ENCODE peak calls at places on chromosome 2, in nine cellular contexts. B, J, Y, I, L, T, V, C and P are unnamed samples.

GRCh38 chr2:27522400-27522945 is 25.8 kb downstream of the GCKR start:
- DNase-seq in J (no peak), Y (no peak), B (no peak), T (no peak), L (no peak), C (no peak), V (no peak), I (no peak), P (no peak)

GRCh38 chr2:179837408-179837807 is 24.0 kb downstream of the ZNF385B start:
- DNase-seq in I (no peak), Y (no peak), C (no peak), B (no peak), L (no peak), J (peak), V (no peak), T (no peak), P (no peak)

GRCh38 chr2:104546537-104546936 is 307.4 kb upstream of the POU3F3 start:
- DNase-seq in C (no peak), J (no peak), T (no peak), I (no peak), Y (no peak), L (no peak), V (no peak), B (no peak), P (no peak)

GRCh38 chr2:202494300-202494699 is 118.2 kb downstream of the BMPR2 start:
- DNase-seq in V (no peak), L (no peak), C (no peak), I (no peak), J (peak), B (no peak), T (no peak), Y (no peak), P (peak)

GRCh38 chr2:67346718-67347407 is 50.3 kb upstream of the ETAA1 start:
- DNase-seq in I (no peak), Y (no peak), B (no peak), C (no peak), T (no peak), L (no peak), V (no peak), J (peak), P (no peak)

GRCh38 chr2:40103590-40103989 is 324.5 kb upstream of the THUMPD2 start:
- DNase-seq in T (no peak), L (no peak), J (peak), B (no peak), V (no peak), C (no peak), I (no peak), Y (no peak), P (no peak)

GRCh38 chr2:17795309-17795708 is 21.0 kb upstream of the MSGN1 start:
- DNase-seq in J (no peak), C (no peak), B (no peak), I (no peak), V (no peak), Y (no peak), L (no peak), T (no peak), P (no peak)

GRCh38 chr2:232761301-232761907 is 15.0 kb downstream of the KCNJ13 start:
- DNase-seq in V (no peak), I (peak), L (peak), T (no peak), Y (peak), C (no peak), B (no peak), J (peak), P (peak)

GRCh38 chr2:238061310-238062202 is 755 bp downstream of the SCLY start:
- DNase-seq in V (no peak), I (peak), B (no peak), T (no peak), Y (no peak), L (peak), J (peak), C (no peak), P (peak)

GRCh38 chr2:19408592-19408991 is 50.2 kb upstream of the OSR1 start:
- DNase-seq in Y (no peak), J (peak), V (no peak), I (no peak), T (no peak), B (no peak), C (no peak), L (no peak), P (no peak)

GRCh38 chr2:241035142-241035817 is 36.9 kb downstream of the SNED1 start:
- DNase-seq in L (no peak), C (no peak), J (no peak), Y (no peak), T (no peak), I (peak), B (no peak), V (no peak), P (peak)

GRCh38 chr2:15931950-15932349 is 8.4 kb upstream of the MYCN start:
- DNase-seq in L (no peak), J (no peak), Y (no peak), C (no peak), I (no peak), V (no peak), B (no peak), T (no peak), P (no peak)

GRCh38 chr2:62142054-62142453 is 53.9 kb upstream of the B3GNT2 start:
- DNase-seq in B (no peak), L (peak), T (no peak), I (no peak), J (no peak), Y (no peak), C (no peak), V (no peak), P (no peak)

GRCh38 chr2:169767243-169767888 is 31.3 kb upstream of the SSB start:
- DNase-seq in L (peak), C (peak), B (peak), Y (peak), I (peak), T (no peak), J (peak), V (no peak), P (peak)

GRCh38 chr2:133266075-133266925 is 302.0 kb downstream of the NCKAP5 start:
- DNase-seq in C (no peak), B (no peak), L (no peak), V (peak), I (no peak), J (peak), T (no peak), Y (no peak), P (no peak)

GRCh38 chr2:239777219-239777618 is 247.9 kb downstream of the NDUFA10 start:
- DNase-seq in B (no peak), C (no peak), I (no peak), J (no peak), T (no peak), Y (no peak), L (no peak), V (no peak), P (no peak)

GRCh38 chr2:133633851-133634250 is 65.6 kb upstream of the NCKAP5 start:
- DNase-seq in Y (no peak), T (no peak), C (no peak), B (no peak), J (peak), V (no peak), L (no peak), I (no peak), P (no peak)

GRCh38 chr2:150644298-150645067 is 157.0 kb upstream of the RND3 start:
- DNase-seq in I (no peak), L (no peak), Y (no peak), V (no peak), B (no peak), T (no peak), C (no peak), J (peak), P (no peak)

GRCh38 chr2:239829326-239829725 is 195.8 kb downstream of the NDUFA10 start:
- DNase-seq in B (no peak), I (no peak), L (no peak), V (peak), J (no peak), Y (no peak), C (no peak), T (no peak), P (no peak)

GRCh38 chr2:8761529-8762164 is 75.8 kb downstream of the KIDINS220 start:
- DNase-seq in B (no peak), C (no peak), I (no peak), L (peak), Y (no peak), T (no peak), V (no peak), J (peak), P (peak)

GRCh38 chr2:220811952-220812570 is 760.0 kb downstream of the EPHA4 start:
- DNase-seq in J (peak), C (no peak), V (no peak), B (no peak), I (no peak), T (no peak), L (no peak), Y (no peak), P (peak)

GRCh38 chr2:156437272-156437671 is 1.1 kb downstream of the GPD2 start:
- DNase-seq in L (peak), B (peak), T (no peak), J (peak), Y (no peak), C (no peak), I (no peak), V (no peak), P (no peak)

GRCh38 chr2:98374286-98374685 is 28.0 kb downstream of the CNGA3 start:
- DNase-seq in T (no peak), V (no peak), C (no peak), J (no peak), I (no peak), B (no peak), L (no peak), Y (no peak), P (peak)

GRCh38 chr2:206253125-206253787 is 21.2 kb upstream of the ZDBF2 start:
- DNase-seq in C (no peak), B (no peak), V (no peak), T (no peak), I (no peak), J (no peak), L (no peak), Y (no peak), P (no peak)

GRCh38 chr2:233810385-233810784 is 32.3 kb downstream of the MROH2A start:
- DNase-seq in Y (no peak), B (no peak), J (no peak), I (peak), V (no peak), T (no peak), C (no peak), L (no peak), P (no peak)

GRCh38 chr2:9627310-9627709 is 3.5 kb downstream of the YWHAQ start:
- DNase-seq in L (no peak), J (peak), V (no peak), C (no peak), T (no peak), B (no peak), Y (no peak), I (no peak), P (no peak)

GRCh38 chr2:237570776-237571335 is 4.5 kb downstream of the PRLH start:
- DNase-seq in J (no peak), T (no peak), Y (no peak), L (no peak), I (no peak), B (no peak), C (no peak), V (no peak), P (no peak)

GRCh38 chr2:60819155-60819862 is 62.1 kb upstream of the REL start:
- DNase-seq in L (no peak), V (no peak), J (no peak), T (no peak), I (peak), Y (peak), B (no peak), C (peak), P (no peak)

GRCh38 chr2:134120718-134121630 is 132.9 kb upstream of the MGAT5 start:
- DNase-seq in J (peak), T (peak), C (no peak), V (peak), L (peak), B (peak), Y (peak), I (peak), P (peak)

GRCh38 chr2:6922201-6922656 is 5.0 kb downstream of the RNF144A start:
- DNase-seq in L (no peak), I (no peak), V (no peak), B (no peak), C (no peak), T (no peak), Y (no peak), J (peak), P (no peak)

GRCh38 chr2:65477590-65477989 is 45.2 kb upstream of the SPRED2 start:
- DNase-seq in V (no peak), J (no peak), I (no peak), L (no peak), Y (no peak), B (no peak), T (no peak), C (no peak), P (no peak)

GRCh38 chr2:121202541-121203310 is 82.3 kb downstream of the TFCP2L1 start:
- DNase-seq in I (no peak), C (no peak), L (no peak), T (peak), Y (no peak), J (no peak), V (no peak), B (no peak), P (peak)

GRCh38 chr2:88139203-88139702 is 11.4 kb upstream of the FABP1 start:
- DNase-seq in J (no peak), Y (no peak), L (no peak), V (no peak), T (no peak), C (no peak), I (no peak), B (no peak), P (no peak)

GRCh38 chr2:10426726-10427567 is 21.2 kb downstream of the ODC1 start:
- DNase-seq in B (no peak), Y (no peak), J (peak), I (no peak), C (no peak), L (no peak), V (no peak), T (no peak), P (no peak)

GRCh38 chr2:2847131-2847740 is 516.2 kb upstream of the MYT1L start:
- DNase-seq in Y (no peak), I (no peak), V (no peak), J (no peak), B (no peak), L (no peak), T (no peak), C (no peak), P (peak)

GRCh38 chr2:17441055-17441771 is 77.0 kb downstream of the RAD51AP2 start:
- DNase-seq in L (no peak), J (no peak), B (no peak), Y (no peak), C (no peak), V (no peak), T (no peak), I (no peak), P (no peak)

GRCh38 chr2:196590286-196590685 is 49.2 kb upstream of the CCDC150 start:
- DNase-seq in Y (no peak), J (peak), L (no peak), T (no peak), V (no peak), C (no peak), B (no peak), I (no peak), P (peak)